ENCODE peak calls at places on chromosomes 11 and 22, in four cellular contexts. M, E, Y and X are unnamed samples.

GRCh38 chr11:130223291-130223971 is 63.8 kb downstream of the ST14 start:
- DNase-seq in E (no peak), Y (no peak), M (no peak), X (no peak)

GRCh38 chr11:74035264-74035663 is 26.4 kb upstream of the UCP3 start:
- DNase-seq in Y (no peak), E (no peak), M (no peak), X (no peak)

GRCh38 chr11:77081381-77081851 is 14.6 kb downstream of the CAPN5 start:
- DNase-seq in M (peak), Y (no peak), E (no peak), X (peak)

GRCh38 chr11:30991376-30991775 is 378.2 kb downstream of the DCDC1 start:
- DNase-seq in E (no peak), M (no peak), Y (no peak), X (no peak)

GRCh38 chr11:128291835-128292234 is 295.5 kb downstream of the ETS1 start:
- DNase-seq in Y (peak), E (no peak), M (no peak), X (no peak)

GRCh38 chr22:26610072-26610958 is 7.5 kb downstream of the CRYBB1 start:
- DNase-seq in M (no peak), Y (no peak), E (no peak), X (no peak)

GRCh38 chr11:61921446-61921845 is 4.1 kb upstream of the RAB3IL1 start:
- DNase-seq in Y (no peak), M (no peak), E (no peak), X (no peak)

GRCh38 chr11:74253361-74253760 is 58.1 kb downstream of the P4HA3 start:
- DNase-seq in M (no peak), E (no peak), Y (no peak), X (no peak)

GRCh38 chr11:44693654-44694119 is 33.1 kb upstream of the TSPAN18 start:
- DNase-seq in E (no peak), Y (no peak), M (peak), X (peak)

GRCh38 chr11:5369793-5370192 is 13.8 kb upstream of the OR51M1 start:
- DNase-seq in M (no peak), E (no peak), Y (no peak), X (peak)

GRCh38 chr11:306645-307371 is 808 bp upstream of the IFITM2 start:
- DNase-seq in M (no peak), Y (no peak), E (no peak), X (no peak)

GRCh38 chr11:122756417-122756816 is 81.9 kb upstream of the CRTAM start:
- DNase-seq in E (no peak), M (no peak), Y (no peak), X (no peak)

GRCh38 chr22:26905640-26906039 is 248.3 kb downstream of the MIAT start:
- DNase-seq in Y (no peak), M (no peak), E (no peak), X (no peak)